ENCODE peak calls at places on chromosomes 16 and 17, in six cellular contexts. One of them, this sample, is unnamed.

GRCh38 chr16:56613706-56614105 is 5.3 kb downstream of the MT2A start:
- DNase-seq in K562: no peak
- DNase-seq in endothelial cell of umbilical vein: no peak
- DNase-seq in A549: no peak
- DNase-seq in HepG2: no peak
- DNase-seq in GM12878: no peak
- DNase-seq in this sample: no peak

GRCh38 chr16:72060405-72060804 is 2.6 kb upstream of the HPR start:
- DNase-seq in GM12878: no peak
- DNase-seq in HepG2: no peak
- DNase-seq in A549: no peak
- DNase-seq in K562: no peak
- DNase-seq in endothelial cell of umbilical vein: no peak
- DNase-seq in this sample: no peak

GRCh38 chr17:56148333-56148732 is 4.9 kb upstream of the ANKFN1 start:
- DNase-seq in A549: no peak
- DNase-seq in GM12878: no peak
- DNase-seq in endothelial cell of umbilical vein: no peak
- DNase-seq in HepG2: peak
- DNase-seq in K562: no peak
- DNase-seq in this sample: no peak

GRCh38 chr17:47895254-47895855 is 681 bp upstream of the SP2 start:
- DNase-seq in endothelial cell of umbilical vein: no peak
- DNase-seq in K562: peak
- DNase-seq in A549: peak
- DNase-seq in HepG2: no peak
- DNase-seq in GM12878: no peak
- DNase-seq in this sample: peak

GRCh38 chr17:68344701-68345136 is 53.4 kb downstream of the ARSG start:
- DNase-seq in A549: no peak
- DNase-seq in K562: no peak
- DNase-seq in HepG2: no peak
- DNase-seq in endothelial cell of umbilical vein: no peak
- DNase-seq in GM12878: no peak
- DNase-seq in this sample: peak

GRCh38 chr17:29005562-29005887 is 308 bp downstream of the SEZ6 start:
- DNase-seq in endothelial cell of umbilical vein: no peak
- DNase-seq in K562: no peak
- DNase-seq in HepG2: no peak
- DNase-seq in GM12878: no peak
- DNase-seq in A549: no peak
- DNase-seq in this sample: no peak

GRCh38 chr17:83202002-83203000 is 122.9 kb downstream of the METRNL start:
- DNase-seq in A549: no peak
- DNase-seq in endothelial cell of umbilical vein: no peak
- DNase-seq in K562: no peak
- DNase-seq in GM12878: no peak
- DNase-seq in HepG2: no peak
- DNase-seq in this sample: no peak

GRCh38 chr17:37802061-37802460 is 57.2 kb upstream of the HNF1B start:
- DNase-seq in A549: no peak
- DNase-seq in endothelial cell of umbilical vein: no peak
- DNase-seq in HepG2: no peak
- DNase-seq in K562: no peak
- DNase-seq in GM12878: no peak
- DNase-seq in this sample: no peak

GRCh38 chr17:42929497-42929844 is 28.9 kb downstream of the G6PC1 start:
- DNase-seq in A549: no peak
- DNase-seq in HepG2: no peak
- DNase-seq in endothelial cell of umbilical vein: no peak
- DNase-seq in GM12878: no peak
- DNase-seq in K562: no peak
- DNase-seq in this sample: no peak

GRCh38 chr16:53150769-53151168 is 96.0 kb downstream of the CHD9 start:
- DNase-seq in HepG2: no peak
- DNase-seq in endothelial cell of umbilical vein: no peak
- DNase-seq in A549: no peak
- DNase-seq in K562: no peak
- DNase-seq in GM12878: no peak
- DNase-seq in this sample: no peak

GRCh38 chr16:52578007-52578828 is 31.3 kb upstream of the TOX3 start:
- DNase-seq in GM12878: no peak
- DNase-seq in HepG2: peak
- DNase-seq in endothelial cell of umbilical vein: no peak
- DNase-seq in K562: no peak
- DNase-seq in A549: peak
- DNase-seq in this sample: no peak

GRCh38 chr17:73142763-73143395 is 21.9 kb upstream of the SSTR2 start:
- DNase-seq in GM12878: no peak
- DNase-seq in endothelial cell of umbilical vein: peak
- DNase-seq in HepG2: no peak
- DNase-seq in K562: no peak
- DNase-seq in A549: no peak
- DNase-seq in this sample: peak

GRCh38 chr17:18008496-18009268 is 30.3 kb downstream of the ATPAF2 start:
- DNase-seq in HepG2: no peak
- DNase-seq in GM12878: no peak
- DNase-seq in A549: no peak
- DNase-seq in K562: no peak
- DNase-seq in endothelial cell of umbilical vein: no peak
- DNase-seq in this sample: no peak

GRCh38 chr17:43360376-43360738 is 38.4 kb upstream of the ARL4D start:
- DNase-seq in GM12878: no peak
- DNase-seq in endothelial cell of umbilical vein: peak
- DNase-seq in HepG2: peak
- DNase-seq in K562: no peak
- DNase-seq in A549: peak
- DNase-seq in this sample: peak

GRCh38 chr16:83374951-83375350 is 432.8 kb upstream of the HSBP1 start:
- DNase-seq in endothelial cell of umbilical vein: no peak
- DNase-seq in HepG2: no peak
- DNase-seq in K562: no peak
- DNase-seq in A549: no peak
- DNase-seq in GM12878: no peak
- DNase-seq in this sample: no peak

DNA sequence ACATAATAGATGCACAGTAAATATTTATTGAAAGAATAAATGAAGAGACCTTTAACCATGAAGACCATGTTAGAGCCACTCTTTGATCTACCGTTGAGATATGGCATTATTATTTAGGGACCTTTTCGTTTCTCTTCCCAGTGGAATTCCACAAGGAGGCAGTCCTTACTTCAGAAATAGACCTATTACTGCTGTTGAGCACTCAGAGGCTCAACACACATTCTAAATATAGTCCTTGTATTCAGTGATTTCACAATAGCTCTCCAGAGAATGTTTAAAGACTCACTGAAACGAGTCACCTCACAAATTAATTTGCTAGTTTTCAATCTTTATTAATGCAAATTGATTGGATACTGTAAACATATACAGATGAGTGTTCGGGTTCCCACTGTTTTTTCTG is 603.8 kb downstream of the CDH8 start:
- DNase-seq in endothelial cell of umbilical vein: no peak
- DNase-seq in K562: no peak
- DNase-seq in HepG2: no peak
- DNase-seq in GM12878: no peak
- DNase-seq in A549: no peak
- DNase-seq in this sample: peak
- TF ChIP-seq CTCF in endothelial cell of umbilical vein: no peak
- TF ChIP-seq CTCF in K562: no peak
- TF ChIP-seq CTCF in HepG2: no peak
- TF ChIP-seq CTCF in GM12878: no peak
- TF ChIP-seq CTCF in A549: no peak
- TF ChIP-seq CTCF in this sample: no peak

GRCh38 chr16:30660424-30661251 is 2.4 kb downstream of the FBRS start:
- DNase-seq in GM12878: no peak
- DNase-seq in endothelial cell of umbilical vein: peak
- DNase-seq in K562: no peak
- DNase-seq in A549: no peak
- DNase-seq in HepG2: no peak
- DNase-seq in this sample: peak
- TF ChIP-seq MYC in GM12878: no peak
- TF ChIP-seq MYC in endothelial cell of umbilical vein: no peak
- TF ChIP-seq MYC in K562: no peak
- TF ChIP-seq MYC in A549: no peak
- TF ChIP-seq MYC in HepG2: no peak
- TF ChIP-seq MYC in this sample: no peak

GRCh38 chr16:75206749-75207451 is at the start of gene CTRB2:
- DNase-seq in K562: no peak
- DNase-seq in HepG2: no peak
- DNase-seq in GM12878: no peak
- DNase-seq in endothelial cell of umbilical vein: no peak
- DNase-seq in A549: no peak
- DNase-seq in this sample: no peak
- TF ChIP-seq CTCF in K562: no peak
- TF ChIP-seq CTCF in HepG2: no peak
- TF ChIP-seq CTCF in GM12878: no peak
- TF ChIP-seq CTCF in endothelial cell of umbilical vein: no peak
- TF ChIP-seq CTCF in A549: no peak
- TF ChIP-seq CTCF in this sample: no peak

GRCh38 chr16:70391881-70392481 is 45.3 kb downstream of the DDX19A start:
- DNase-seq in HepG2: no peak
- DNase-seq in K562: no peak
- DNase-seq in A549: peak
- DNase-seq in endothelial cell of umbilical vein: no peak
- DNase-seq in GM12878: no peak
- DNase-seq in this sample: no peak
- TF ChIP-seq MYC in HepG2: no peak
- TF ChIP-seq MYC in K562: no peak
- TF ChIP-seq MYC in A549: no peak
- TF ChIP-seq MYC in endothelial cell of umbilical vein: no peak
- TF ChIP-seq MYC in GM12878: no peak
- TF ChIP-seq MYC in this sample: no peak

GRCh38 chr16:88403794-88404581 is 21.2 kb downstream of the ZNF469 start:
- DNase-seq in endothelial cell of umbilical vein: no peak
- DNase-seq in HepG2: no peak
- DNase-seq in A549: no peak
- DNase-seq in GM12878: no peak
- DNase-seq in K562: no peak
- DNase-seq in this sample: no peak
- TF ChIP-seq CTCF in endothelial cell of umbilical vein: no peak
- TF ChIP-seq CTCF in HepG2: peak
- TF ChIP-seq CTCF in A549: no peak
- TF ChIP-seq CTCF in GM12878: no peak
- TF ChIP-seq CTCF in K562: peak
- TF ChIP-seq CTCF in this sample: no peak

GRCh38 chr16:82232806-82233205 is 62.8 kb upstream of the MPHOSPH6 start:
- DNase-seq in HepG2: no peak
- DNase-seq in endothelial cell of umbilical vein: no peak
- DNase-seq in K562: no peak
- DNase-seq in A549: no peak
- DNase-seq in GM12878: no peak
- DNase-seq in this sample: no peak
- TF ChIP-seq MYC in HepG2: no peak
- TF ChIP-seq MYC in endothelial cell of umbilical vein: no peak
- TF ChIP-seq MYC in K562: no peak
- TF ChIP-seq MYC in A549: no peak
- TF ChIP-seq MYC in GM12878: no peak
- TF ChIP-seq MYC in this sample: no peak

DNA sequence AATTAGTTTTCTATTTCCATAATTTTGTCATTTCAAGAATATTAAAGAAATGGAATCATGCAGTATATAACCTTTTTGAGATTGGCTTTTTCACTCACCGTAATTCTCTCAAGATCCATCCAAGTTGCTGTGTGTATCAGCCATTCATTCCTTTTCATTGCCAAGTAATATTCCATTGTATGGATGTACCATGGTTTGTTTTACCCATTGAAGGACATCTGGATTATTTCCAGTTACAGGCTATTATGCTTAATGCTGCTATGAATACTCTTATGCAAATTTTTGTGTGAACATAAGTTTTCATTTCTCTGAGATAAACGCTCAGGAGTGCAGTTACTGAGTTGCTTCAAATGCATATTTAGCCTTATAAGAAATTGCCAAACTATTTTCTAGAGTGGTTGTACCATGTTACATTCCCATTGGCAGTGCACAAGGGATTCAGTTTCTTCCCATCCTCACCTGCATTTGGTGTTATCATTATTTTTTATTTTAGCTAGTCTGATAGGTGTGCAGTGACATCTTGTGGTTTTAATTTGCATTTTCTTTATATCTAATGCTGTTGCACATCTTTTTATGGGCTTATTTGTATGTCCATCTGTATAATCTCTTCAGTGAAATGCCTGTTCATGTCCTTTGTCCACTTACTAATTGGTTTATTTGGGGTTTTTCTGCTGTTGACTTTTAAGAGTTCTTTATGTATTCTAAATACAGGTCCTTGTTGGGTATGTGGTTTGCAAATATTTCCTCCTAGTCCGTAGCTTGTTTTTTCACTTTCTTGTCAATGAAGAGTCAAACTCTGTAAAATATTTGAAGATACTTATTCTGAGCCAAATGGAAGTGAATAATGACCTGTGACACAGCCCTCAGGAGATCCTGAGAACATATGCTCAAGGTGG is 32.7 kb downstream of the BMERB1 start:
- DNase-seq in endothelial cell of umbilical vein: no peak
- DNase-seq in HepG2: peak
- DNase-seq in A549: peak
- DNase-seq in K562: no peak
- DNase-seq in GM12878: no peak
- DNase-seq in this sample: peak
- TF ChIP-seq CTCF in endothelial cell of umbilical vein: no peak
- TF ChIP-seq CTCF in HepG2: peak
- TF ChIP-seq CTCF in A549: peak
- TF ChIP-seq CTCF in K562: peak
- TF ChIP-seq CTCF in GM12878: peak
- TF ChIP-seq CTCF in this sample: no peak

DNA sequence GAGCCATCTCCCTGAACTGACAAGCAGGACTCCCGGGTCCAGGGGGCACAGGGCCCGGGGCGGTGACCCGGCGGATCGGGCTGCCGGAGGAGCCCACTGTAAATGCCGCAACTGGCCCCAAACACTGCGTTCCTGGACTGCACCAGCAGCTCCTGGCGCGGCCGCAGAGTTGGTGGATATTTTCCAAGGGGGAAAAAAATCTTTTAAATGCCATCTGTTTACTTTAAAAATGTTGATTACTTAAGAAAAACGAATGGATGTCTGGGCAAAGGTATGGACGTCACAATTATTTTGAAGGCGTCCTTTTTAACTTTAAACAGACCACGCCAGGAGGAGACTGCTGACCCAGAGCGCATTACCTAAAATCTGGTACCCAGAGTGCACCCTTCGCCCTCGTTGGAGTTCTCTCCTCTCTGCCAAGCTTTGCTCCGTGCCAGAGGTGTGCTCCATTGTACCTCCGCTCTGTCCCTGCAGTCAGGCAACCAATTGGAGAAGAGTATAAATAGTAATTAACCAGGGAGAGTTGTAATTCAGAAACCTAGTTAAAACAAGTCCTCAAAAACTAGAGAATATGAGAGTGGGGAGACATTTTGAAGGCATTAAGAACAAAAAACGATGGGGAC is 3.5 kb downstream of the HS3ST3B1 start:
- DNase-seq in K562: no peak
- DNase-seq in endothelial cell of umbilical vein: no peak
- DNase-seq in HepG2: no peak
- DNase-seq in A549: no peak
- DNase-seq in GM12878: no peak
- DNase-seq in this sample: no peak
- TF ChIP-seq MYC in K562: no peak
- TF ChIP-seq MYC in endothelial cell of umbilical vein: no peak
- TF ChIP-seq MYC in HepG2: no peak
- TF ChIP-seq MYC in A549: no peak
- TF ChIP-seq MYC in GM12878: no peak
- TF ChIP-seq MYC in this sample: no peak

GRCh38 chr16:11440657-11441012 is 95.4 kb downstream of the RMI2 start:
- DNase-seq in K562: no peak
- DNase-seq in GM12878: no peak
- DNase-seq in HepG2: no peak
- DNase-seq in endothelial cell of umbilical vein: no peak
- DNase-seq in A549: no peak
- DNase-seq in this sample: no peak
- TF ChIP-seq CTCF in K562: no peak
- TF ChIP-seq CTCF in GM12878: no peak
- TF ChIP-seq CTCF in HepG2: no peak
- TF ChIP-seq CTCF in endothelial cell of umbilical vein: no peak
- TF ChIP-seq CTCF in A549: no peak
- TF ChIP-seq CTCF in this sample: no peak